ENCODE peak calls at places on chromosomes 1 and 21, in nine cellular contexts. D is NCI-H1436; Y is ELR; C is HFFc6; P is activated CD4-positive, alpha-beta T cell treated with anti-CD3 and anti-CD28 coated beads, Interleukin-2, amount 50 U/mL, for 1 hour; V is stimulated activated CD4-positive, alpha-beta T cell treated with anti-CD3 and anti-CD28 coated beads, Interleukin-4, amount 100 ng/mL, for 48 hours; N is cardiac fibroblast; G is stimulated activated CD8-positive, alpha-beta memory T cell treated with anti-CD3 and anti-CD28 coated beads, Interleukin-4, amount 100 ng/mL, for 24 hours; L is Calu3. W is an unnamed sample.

GRCh38 chr1:57963545-57963944 is 539.7 kb upstream of the DAB1 start:
- DNase-seq in P (no peak), G (no peak), Y (no peak), L (no peak), V (no peak), N (no peak), C (no peak), D (peak), W (no peak)

GRCh38 chr1:59926381-59927243 is at the start of gene CYP2J2:
- DNase-seq in Y (peak), D (peak), G (peak), N (peak), L (peak), V (peak), C (no peak), P (peak), W (peak)

GRCh38 chr1:196678510-196678884 is 26.7 kb downstream of the CFH start:
- DNase-seq in G (no peak), V (no peak), N (peak), P (no peak), D (no peak), Y (peak), L (peak), C (peak), W (no peak)

GRCh38 chr21:16969636-16970035 is 543.2 kb upstream of the CXADR start:
- DNase-seq in V (no peak), N (no peak), C (no peak), G (no peak), L (no peak), P (no peak), Y (no peak), D (no peak), W (no peak)

GRCh38 chr1:193457676-193458075 is 271.3 kb upstream of the B3GALT2 start:
- DNase-seq in Y (peak), C (peak), N (no peak), P (no peak), D (no peak), G (no peak), L (no peak), V (no peak), W (no peak)

GRCh38 chr1:203328714-203329122 is 22.2 kb downstream of the FMOD start:
- DNase-seq in P (no peak), N (peak), L (peak), Y (peak), C (no peak), G (no peak), V (no peak), D (peak), W (no peak)

GRCh38 chr1:36323636-36324321 is at the start of gene EVA1B:
- DNase-seq in D (no peak), V (no peak), Y (peak), C (peak), P (peak), L (peak), N (peak), G (no peak), W (peak)

GRCh38 chr1:93661829-93662474 is 19.7 kb downstream of the BCAR3 start:
- DNase-seq in D (no peak), C (peak), L (peak), V (no peak), Y (peak), N (peak), G (no peak), P (no peak), W (no peak)

GRCh38 chr1:111191496-111191895 is 8.9 kb downstream of the DENND2D start:
- DNase-seq in D (no peak), L (no peak), Y (peak), N (peak), P (no peak), V (no peak), C (peak), G (no peak), W (no peak)

GRCh38 chr1:162366671-162367070 is 10.0 kb downstream of the SPATA46 start:
- DNase-seq in V (no peak), D (no peak), L (no peak), P (no peak), N (no peak), C (no peak), G (no peak), Y (peak), W (no peak)

GRCh38 chr1:19596065-19596718 is 47.9 kb upstream of the NBL1 start:
- DNase-seq in D (no peak), C (peak), L (peak), G (peak), Y (no peak), V (no peak), P (no peak), N (no peak), W (peak)

GRCh38 chr1:17633654-17634053 is 94.2 kb downstream of the ARHGEF10L start:
- DNase-seq in N (no peak), V (no peak), D (no peak), L (no peak), P (no peak), G (no peak), C (peak), Y (peak), W (no peak)

GRCh38 chr1:66476774-66477173 is 57.2 kb upstream of the SGIP1 start:
- DNase-seq in V (no peak), Y (peak), C (peak), D (no peak), P (no peak), G (no peak), L (no peak), N (peak), W (no peak)

GRCh38 chr1:85607126-85607912 is 26.8 kb downstream of the CCN1 start:
- DNase-seq in V (no peak), G (no peak), C (peak), N (peak), Y (peak), P (no peak), D (no peak), L (peak), W (no peak)

GRCh38 chr1:203860396-203860951 is 925 bp upstream of the SNRPE start:
- DNase-seq in V (no peak), Y (peak), C (peak), P (no peak), G (no peak), L (peak), D (no peak), N (peak), W (no peak)

GRCh38 chr1:176820292-176821056 is 344.0 kb downstream of the ASTN1 start:
- DNase-seq in P (no peak), N (no peak), C (no peak), V (no peak), G (no peak), Y (no peak), L (no peak), D (no peak), W (no peak)

GRCh38 chr1:9542425-9542824 is 3.2 kb downstream of the SLC25A33 start:
- DNase-seq in P (no peak), L (no peak), G (no peak), V (no peak), C (peak), N (peak), D (no peak), Y (peak), W (no peak)

GRCh38 chr1:171940373-171940772 is 99.1 kb downstream of the DNM3 start:
- DNase-seq in Y (no peak), G (no peak), P (no peak), D (no peak), L (no peak), V (no peak), C (no peak), N (peak), W (no peak)

GRCh38 chr1:18939398-18940302 is 16.8 kb downstream of the IFFO2 start:
- DNase-seq in G (no peak), D (no peak), C (peak), N (peak), Y (peak), P (no peak), V (no peak), L (no peak), W (no peak)

W was measured in activated T-cell treated with anti-CD3 and anti-CD28 coated beads for 48 hours.